ENCODE peak calls at places on chromosomes 13 and 19, in eight cellular contexts. V is AG10803, G is epithelial cell of proximal tubule, X is pancreas, K is psoas muscle, R is cardiac fibroblast, D is H7, B is neuronal stem cell. A is an unnamed sample.

GRCh38 chr13:46184277-46184699 is 2.3 kb upstream of the LCP1 start:
- DNase-seq in V (no peak), G (no peak), X (no peak), K (no peak), R (peak), D (peak), B (no peak), A (peak)

GRCh38 chr13:90594694-90595093 is 752.8 kb upstream of the MIR17HG start:
- DNase-seq in V (peak), G (peak), X (no peak), K (no peak), R (peak), D (no peak), B (no peak), A (no peak)

GRCh38 chr13:61950828-61951227 is 535.2 kb upstream of the PCDH20 start:
- DNase-seq in V (no peak), G (no peak), X (no peak), K (no peak), R (no peak), D (no peak), B (no peak), A (no peak)

GRCh38 chr13:110799246-110800236 is 86.0 kb downstream of the ING1 start:
- DNase-seq in V (peak), G (no peak), X (no peak), K (peak), R (peak), D (no peak), B (no peak), A (no peak)

GRCh38 chr19:8311461-8312260 is 3.5 kb upstream of the CD320 start:
- DNase-seq in V (no peak), G (no peak), X (peak), K (peak), R (no peak), D (no peak), B (no peak), A (peak)

GRCh38 chr13:111864566-111864965 is 202.4 kb upstream of the SOX1 start:
- DNase-seq in V (no peak), G (no peak), X (no peak), K (no peak), R (no peak), D (no peak), B (no peak), A (no peak)

GRCh38 chr13:83620535-83621220 is 261.6 kb downstream of the SLITRK1 start:
- DNase-seq in V (peak), G (no peak), X (no peak), K (no peak), R (peak), D (no peak), B (no peak), A (no peak)

GRCh38 chr19:12202250-12202649 is 39.4 kb downstream of the ZNF136 start:
- DNase-seq in V (no peak), G (no peak), X (no peak), K (no peak), R (peak), D (peak), B (no peak), A (peak)

GRCh38 chr13:70842062-70842644 is 733.9 kb upstream of the KLHL1 start:
- DNase-seq in V (no peak), G (no peak), X (peak), K (no peak), R (no peak), D (no peak), B (no peak), A (no peak)

GRCh38 chr13:73578251-73578875 is 519.6 kb downstream of the KLF5 start:
- DNase-seq in V (no peak), G (no peak), X (no peak), K (no peak), R (peak), D (no peak), B (no peak), A (no peak)

GRCh38 chr13:44904982-44905381 is 84.3 kb downstream of the NUFIP1 start:
- DNase-seq in V (peak), G (no peak), X (no peak), K (peak), R (peak), D (no peak), B (no peak), A (peak)

GRCh38 chr13:89401209-89401810 is 1730.1 kb downstream of the SLITRK5 start:
- DNase-seq in V (peak), G (peak), X (no peak), K (no peak), R (peak), D (no peak), B (no peak), A (no peak)

GRCh38 chr19:38917516-38917915 is 5.5 kb upstream of the CCER2 start:
- DNase-seq in V (no peak), G (no peak), X (peak), K (no peak), R (no peak), D (peak), B (no peak), A (no peak)

GRCh38 chr19:10968527-10969081 is 7.8 kb downstream of the SMARCA4 start:
- DNase-seq in V (no peak), G (no peak), X (no peak), K (no peak), R (no peak), D (no peak), B (no peak), A (no peak)

GRCh38 chr19:19140476-19140875 is 2.2 kb upstream of the TMEM161A start:
- DNase-seq in V (peak), G (no peak), X (no peak), K (no peak), R (no peak), D (no peak), B (no peak), A (no peak)

DNA sequence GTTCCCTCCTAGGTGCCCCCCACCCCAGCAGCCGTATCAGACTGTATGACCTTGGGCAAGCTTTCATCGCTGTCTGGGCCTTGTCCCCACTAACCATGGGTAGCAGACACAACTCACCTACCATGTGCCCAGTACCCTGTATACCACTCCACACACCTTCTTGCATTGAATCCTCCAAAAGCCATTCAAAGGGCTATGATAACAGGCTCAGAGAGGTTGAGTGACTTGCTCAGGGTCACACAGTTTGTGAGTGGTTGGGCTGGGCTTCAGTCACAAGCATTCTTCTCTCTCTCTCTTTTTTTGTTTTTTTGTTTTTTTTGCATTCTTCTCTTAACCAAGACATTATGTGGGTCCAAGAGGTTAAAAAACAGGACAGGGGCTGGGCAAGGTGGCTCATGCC is 2.6 kb downstream of the RASAL3 start:
- DNase-seq in V (no peak), G (no peak), X (no peak), K (no peak), R (no peak), D (no peak), B (no peak), A (no peak)
- H3K4me3 ChIP-seq in V (no peak), G (no peak), X (no peak), K (no peak), R (no peak), D (no peak), B (no peak), A (no peak)

GRCh38 chr13:113002206-113002821 is 33.3 kb downstream of the MCF2L start:
- DNase-seq in V (no peak), G (no peak), X (no peak), K (no peak), R (no peak), D (peak), B (peak), A (no peak)
- H3K4me3 ChIP-seq in V (no peak), G (no peak), X (peak), K (no peak), R (no peak), D (no peak), B (peak), A (peak)

GRCh38 chr19:17076539-17076919 is 952 bp downstream of the MYO9B start:
- DNase-seq in V (peak), G (no peak), X (peak), K (no peak), R (no peak), D (no peak), B (no peak), A (no peak)
- H3K4me3 ChIP-seq in V (peak), G (peak), X (peak), K (peak), R (peak), D (peak), B (peak), A (peak)

GRCh38 chr19:53875602-53876340 is 6.2 kb upstream of the PRKCG start:
- DNase-seq in V (no peak), G (no peak), X (peak), K (peak), R (no peak), D (no peak), B (no peak), A (no peak)
- H3K4me3 ChIP-seq in V (no peak), G (no peak), X (no peak), K (no peak), R (no peak), D (no peak), B (no peak), A (no peak)

GRCh38 chr19:2079076-2079864 is 16.9 kb downstream of the MOB3A start:
- DNase-seq in V (no peak), G (no peak), X (no peak), K (peak), R (no peak), D (no peak), B (no peak), A (no peak)
- H3K4me3 ChIP-seq in V (no peak), G (no peak), X (no peak), K (no peak), R (no peak), D (no peak), B (no peak), A (no peak)

DNA sequence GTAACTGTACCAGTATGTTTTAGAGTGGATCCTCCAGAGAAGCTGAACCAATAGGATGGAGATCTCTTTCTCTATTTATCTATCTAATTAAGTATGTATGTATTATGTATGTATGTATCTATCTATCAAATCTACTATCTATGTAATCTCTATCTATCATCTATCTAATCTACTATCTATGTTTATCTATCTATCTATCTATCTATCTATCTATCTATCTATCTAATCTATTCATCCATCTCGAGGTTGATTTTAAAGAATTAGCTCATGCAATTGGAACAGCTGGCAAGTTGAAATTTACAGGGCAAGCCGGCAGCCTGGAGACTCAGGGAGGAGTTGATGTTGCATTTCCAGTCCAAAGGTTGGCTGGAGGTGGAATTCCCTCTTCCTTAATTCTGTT is 112.2 kb downstream of the URI1 start:
- DNase-seq in V (no peak), G (no peak), X (no peak), K (no peak), R (no peak), D (no peak), B (no peak), A (no peak)
- H3K4me3 ChIP-seq in V (no peak), G (no peak), X (no peak), K (no peak), R (no peak), D (no peak), B (no peak), A (no peak)

GRCh38 chr19:3187662-3188511 is 2.2 kb downstream of the NCLN start:
- DNase-seq in V (no peak), G (no peak), X (peak), K (no peak), R (no peak), D (peak), B (no peak), A (no peak)
- H3K4me3 ChIP-seq in V (no peak), G (no peak), X (no peak), K (no peak), R (no peak), D (no peak), B (peak), A (peak)

GRCh38 chr19:47801270-47801669 is 3.1 kb downstream of the TPRX1 start:
- DNase-seq in V (no peak), G (no peak), X (no peak), K (no peak), R (no peak), D (no peak), B (no peak), A (no peak)

GRCh38 chr19:47806435-47806834 is 2.1 kb upstream of the TPRX1 start:
- DNase-seq in V (no peak), G (no peak), X (no peak), K (no peak), R (no peak), D (no peak), B (no peak), A (no peak)

GRCh38 chr19:47802521-47803043 is 1.8 kb downstream of the TPRX1 start:
- DNase-seq in V (no peak), G (no peak), X (no peak), K (no peak), R (no peak), D (peak), B (no peak), A (no peak)

GRCh38 chr19:47805313-47805712 is 962 bp upstream of the TPRX1 start:
- DNase-seq in V (no peak), G (no peak), X (no peak), K (no peak), R (no peak), D (no peak), B (no peak), A (no peak)
- H3K4me3 ChIP-seq in V (no peak), G (no peak), X (no peak), K (no peak), R (no peak), D (no peak), B (no peak), A (no peak)

GRCh38 chr19:41548047-41548446 is 27.9 kb upstream of the CEACAM21 start:
- DNase-seq in V (no peak), G (no peak), X (no peak), K (no peak), R (no peak), D (no peak), B (no peak), A (no peak)

GRCh38 chr19:41551711-41552110 is 24.3 kb upstream of the CEACAM21 start:
- DNase-seq in V (no peak), G (no peak), X (no peak), K (no peak), R (no peak), D (no peak), B (no peak), A (no peak)

GRCh38 chr19:41551212-41551610 is 24.8 kb upstream of the CEACAM21 start:
- DNase-seq in V (no peak), G (no peak), X (no peak), K (no peak), R (no peak), D (no peak), B (no peak), A (no peak)

GRCh38 chr19:41547569-41547968 is 28.4 kb upstream of the CEACAM21 start:
- DNase-seq in V (no peak), G (no peak), X (no peak), K (no peak), R (no peak), D (no peak), B (no peak), A (no peak)

GRCh38 chr19:41548954-41549688 is 26.8 kb upstream of the CEACAM21 start:
- DNase-seq in V (no peak), G (no peak), X (no peak), K (no peak), R (no peak), D (no peak), B (peak), A (no peak)
- H3K4me3 ChIP-seq in V (no peak), G (no peak), X (no peak), K (peak), R (no peak), D (no peak), B (peak), A (peak)

DNA sequence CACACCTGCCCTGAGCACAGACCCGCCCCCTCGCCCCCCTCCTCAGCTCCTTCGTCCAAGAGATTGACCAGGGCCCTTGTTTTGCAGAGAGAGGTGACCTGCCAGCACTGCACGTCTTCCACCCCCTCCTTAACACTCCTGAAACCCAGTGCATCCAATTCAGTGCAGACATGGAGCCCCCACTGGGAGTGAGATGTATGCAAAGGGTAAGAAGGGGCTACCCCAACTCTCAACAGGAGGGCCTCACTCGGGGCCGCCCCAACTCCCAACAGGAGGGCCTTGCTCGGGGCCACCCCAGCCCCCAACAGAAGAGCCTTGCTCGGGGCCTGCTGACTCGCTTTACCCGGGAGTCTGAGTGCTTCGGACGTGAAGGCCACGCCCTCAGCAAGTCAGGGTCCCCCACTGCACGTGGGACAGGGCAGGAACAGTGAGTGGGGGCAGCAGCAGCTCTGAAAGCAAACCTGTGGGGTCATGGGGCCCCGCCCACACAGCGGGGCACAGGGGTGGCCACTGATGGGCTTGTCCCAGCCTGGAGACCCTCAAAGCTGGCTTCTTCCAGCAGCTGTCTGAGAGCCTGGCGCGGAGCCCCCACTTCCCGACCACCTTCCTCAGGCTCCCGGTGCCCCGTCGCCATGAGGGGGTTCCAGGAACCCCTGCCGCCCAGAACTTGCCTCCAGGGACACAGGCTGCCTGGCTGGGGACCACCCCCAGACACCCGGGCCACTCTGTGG is 5.6 kb downstream of the CACTIN start:
- DNase-seq in V (no peak), G (no peak), X (peak), K (no peak), R (no peak), D (no peak), B (no peak), A (no peak)
- H3K4me3 ChIP-seq in V (no peak), G (no peak), X (no peak), K (no peak), R (no peak), D (no peak), B (no peak), A (no peak)

A was measured in left ventricle myocardium inferior.